ENCODE peak calls at places on chromosomes 5 and 9, in ten cellular contexts. E is body of pancreas, L is sigmoid colon, B is IMR-90, N is ovary, I is H1, Q is right lobe of liver, U is A549, Z is tibial nerve, C is spleen. S is an unnamed sample.

GRCh38 chr5:130077007-130077406 is 172.7 kb downstream of the CHSY3 start:
- DNase-seq in E (no peak), U (no peak), Z (no peak), N (no peak), L (no peak), B (no peak), I (no peak), Q (no peak), C (no peak), S (no peak)

GRCh38 chr9:12133416-12133815 is 559.8 kb upstream of the TYRP1 start:
- DNase-seq in B (no peak), L (no peak), C (no peak), Z (no peak), N (no peak), Q (no peak), E (no peak), I (no peak), U (no peak), S (no peak)

GRCh38 chr5:61637566-61637965 is 305.5 kb downstream of the ZSWIM6 start:
- DNase-seq in N (no peak), E (no peak), U (no peak), C (no peak), B (no peak), L (no peak), Z (no peak), Q (no peak), I (no peak), S (no peak)

GRCh38 chr9:79955300-79955699 is 383.5 kb downstream of the TLE4 start:
- DNase-seq in C (no peak), N (no peak), L (no peak), Z (no peak), I (no peak), Q (no peak), E (no peak), B (no peak), U (no peak), S (no peak)

GRCh38 chr5:166083183-166083959 is 2208.1 kb upstream of the WWC1 start:
- DNase-seq in I (no peak), Q (no peak), C (no peak), Z (no peak), U (no peak), L (no peak), E (no peak), N (no peak), B (no peak), S (no peak)

GRCh38 chr5:102540251-102540812 is 41.5 kb upstream of the SLCO6A1 start:
- DNase-seq in I (no peak), B (no peak), C (no peak), L (no peak), Z (no peak), U (no peak), Q (no peak), N (no peak), E (no peak), S (no peak)

GRCh38 chr9:112086627-112087026 is 88.5 kb downstream of the SUSD1 start:
- DNase-seq in L (no peak), E (no peak), I (no peak), N (no peak), C (no peak), U (peak; percentile 40), Q (no peak), Z (no peak), B (peak; percentile 43), S (no peak)

GRCh38 chr5:122019936-122020590 is 58.0 kb downstream of the LOX start:
- DNase-seq in B (peak; percentile 49), C (no peak), Z (no peak), N (no peak), L (no peak), E (no peak), U (no peak), Q (no peak), I (no peak), S (no peak)

GRCh38 chr5:19886123-19886921 is 101.7 kb downstream of the CDH18 start:
- DNase-seq in Z (no peak), L (no peak), E (no peak), U (no peak), I (no peak), Q (no peak), C (no peak), B (peak; percentile 86), N (no peak), S (no peak)

GRCh38 chr9:5949103-5949699 is 58.5 kb downstream of the MLANA start:
- DNase-seq in N (no peak), E (no peak), I (no peak), Q (no peak), Z (no peak), L (no peak), U (no peak), C (no peak), B (peak; percentile 10), S (no peak)

GRCh38 chr5:105806601-105807000 is 1864.1 kb downstream of the EFNA5 start:
- DNase-seq in Z (no peak), C (no peak), N (no peak), Q (no peak), B (no peak), U (no peak), E (no peak), I (no peak), L (no peak), S (no peak)

GRCh38 chr9:17082343-17082742 is 52.5 kb upstream of the CNTLN start:
- DNase-seq in N (peak; percentile 47), I (peak; percentile 55), C (no peak), L (peak; percentile 73), U (no peak), Z (peak; percentile 14), E (no peak), B (peak; percentile 60), Q (no peak), S (no peak)

GRCh38 chr5:99070355-99070754 is 141.5 kb upstream of the CHD1 start:
- DNase-seq in B (no peak), N (no peak), L (no peak), Q (no peak), U (no peak), Z (no peak), I (no peak), C (no peak), E (no peak), S (no peak)

GRCh38 chr5:77256406-77256805 is 45.9 kb downstream of the PDE8B start:
- DNase-seq in L (no peak), I (no peak), Z (no peak), E (no peak), U (no peak), C (no peak), B (no peak), N (no peak), Q (no peak), S (no peak)
- H3K4me3 ChIP-seq in L (no peak overlapping the region), I (no peak overlapping the region), Z (no peak overlapping the region), E (no peak overlapping the region), U (no peak overlapping the region), C (no peak overlapping the region), B (no peak overlapping the region), N (no peak overlapping the region), Q (no peak overlapping the region), S (no peak overlapping the region)

GRCh38 chr9:136370037-136370436 is 3.4 kb downstream of the CARD9 start:
- DNase-seq in U (no peak), C (no peak), N (no peak), I (no peak), Z (no peak), L (no peak), E (no peak), Q (no peak), B (no peak), S (no peak)

GRCh38 chr9:136365775-136366223 is 2.3 kb upstream of the DNLZ start:
- DNase-seq in I (no peak), E (no peak), Q (no peak), C (peak; percentile 88), N (no peak), U (no peak), B (no peak), Z (no peak), L (no peak), S (no peak)

GRCh38 chr9:136366826-136367225 is 3.3 kb upstream of the DNLZ start:
- DNase-seq in Z (no peak), E (no peak), Q (no peak), U (no peak), C (no peak), L (no peak), B (no peak), I (no peak), N (no peak), S (no peak)

GRCh38 chr9:136367296-136368145 is 4.0 kb upstream of the DNLZ start:
- DNase-seq in Z (no peak), C (no peak), U (no peak), B (no peak), I (no peak), N (no peak), L (no peak), E (no peak), Q (no peak), S (no peak)

GRCh38 chr9:136368190-136368589 is 4.6 kb upstream of the DNLZ start:
- DNase-seq in Q (no peak), N (no peak), U (no peak), L (no peak), C (no peak), Z (no peak), I (no peak), E (no peak), B (no peak), S (no peak)
- TF ChIP-seq POLR2A in Q (no peak), N (no peak), U (no peak), L (no peak), C (no peak), Z (no peak), I (no peak), E (no peak), B (no peak), S (no peak)

GRCh38 chr9:129778469-129778868 is 24.5 kb upstream of the TOR1B start:
- DNase-seq in L (no peak), C (no peak), E (no peak), N (no peak), B (no peak), Z (no peak), U (no peak), I (no peak), Q (no peak), S (no peak)

GRCh38 chr9:129779560-129780190 is 23.3 kb upstream of the TOR1B start:
- DNase-seq in C (no peak), B (no peak), Z (no peak), Q (no peak), I (no peak), N (no peak), L (no peak), U (no peak), E (no peak), S (no peak)

GRCh38 chr9:129776938-129777768 is 24.3 kb upstream of the PTGES start:
- DNase-seq in E (peak; percentile 62), Z (peak; percentile 97), L (peak; percentile 98), N (peak; percentile 94), U (peak; percentile 99), I (no peak), Q (peak; percentile 79), C (peak; percentile 92), B (peak; percentile 100), S (no peak)

GRCh38 chr9:129776566-129776937 is 23.7 kb upstream of the PTGES start:
- DNase-seq in Z (no peak), L (no peak), Q (no peak), E (no peak), C (no peak), N (no peak), U (no peak), I (no peak), B (peak; percentile 11), S (no peak)

GRCh38 chr9:129777769-129778130 is 24.9 kb upstream of the PTGES start:
- DNase-seq in E (no peak), U (no peak), Z (no peak), N (no peak), I (no peak), L (no peak), Q (no peak), C (no peak), B (no peak), S (no peak)
- H3K4me3 ChIP-seq in E (no peak overlapping the region), U (no peak overlapping the region), Z (no peak overlapping the region), N (no peak overlapping the region), I (no peak overlapping the region), L (no peak overlapping the region), Q (no peak overlapping the region), C (peak overlapping the region; percentile 31), B (no peak overlapping the region), S (no peak overlapping the region)

GRCh38 chr5:1801061-1801953 is at the start of gene NDUFS6:
- DNase-seq in N (peak; percentile 76), I (peak; percentile 85), U (peak; percentile 55), C (peak; percentile 96), B (peak; percentile 55), L (peak; percentile 86), Q (peak; percentile 87), Z (peak; percentile 38), E (peak; percentile 80), S (no peak)
- TF ChIP-seq POLR2A in N (no peak), I (no peak), U (peak; percentile 84), C (no peak), B (no peak), L (peak; percentile 61), Q (no peak), Z (peak; percentile 16), E (peak; percentile 76), S (no peak)